ENCODE peak calls at places on chromosome 3, in nine cellular contexts. One of them, this sample, is unnamed.

GRCh38 chr3:11581237-11582122 is 62.2 kb downstream of the VGLL4 start:
- DNase-seq in HepG2: no peak
- DNase-seq in sigmoid colon: no peak
- DNase-seq in stomach: no peak
- DNase-seq in suprapubic skin: no peak
- DNase-seq in spleen: no peak
- DNase-seq in HCT116: no peak
- DNase-seq in SK-N-SH: no peak
- DNase-seq in H1: no peak
- DNase-seq in this sample: no peak

GRCh38 chr3:108125151-108125540 is 34.3 kb upstream of the CD47 start:
- DNase-seq in HCT116: no peak
- DNase-seq in spleen: no peak
- DNase-seq in H1: no peak
- DNase-seq in SK-N-SH: no peak
- DNase-seq in HepG2: no peak
- DNase-seq in stomach: no peak
- DNase-seq in sigmoid colon: no peak
- DNase-seq in suprapubic skin: no peak
- DNase-seq in this sample: no peak

GRCh38 chr3:77059354-77059753 is 19.5 kb downstream of the ROBO2 start:
- DNase-seq in SK-N-SH: no peak
- DNase-seq in HepG2: no peak
- DNase-seq in spleen: no peak
- DNase-seq in H1: no peak
- DNase-seq in HCT116: no peak
- DNase-seq in sigmoid colon: no peak
- DNase-seq in stomach: no peak
- DNase-seq in suprapubic skin: no peak
- DNase-seq in this sample: no peak

GRCh38 chr3:188446014-188446413 is 292.1 kb downstream of the LPP start:
- DNase-seq in spleen: no peak
- DNase-seq in sigmoid colon: no peak
- DNase-seq in SK-N-SH: no peak
- DNase-seq in HCT116: no peak
- DNase-seq in suprapubic skin: no peak
- DNase-seq in HepG2: no peak
- DNase-seq in H1: no peak
- DNase-seq in stomach: no peak
- DNase-seq in this sample: no peak

GRCh38 chr3:13850161-13850945 is 29.5 kb downstream of the WNT7A start:
- DNase-seq in HepG2: peak; percentile 11
- DNase-seq in suprapubic skin: no peak
- DNase-seq in sigmoid colon: no peak
- DNase-seq in spleen: peak; percentile 68
- DNase-seq in stomach: no peak
- DNase-seq in HCT116: peak; percentile 77
- DNase-seq in SK-N-SH: no peak
- DNase-seq in H1: no peak
- DNase-seq in this sample: peak; percentile 88

GRCh38 chr3:123586131-123586530 is 1.3 kb upstream of the HACD2 start:
- DNase-seq in H1: peak; percentile 62
- DNase-seq in HepG2: peak; percentile 72
- DNase-seq in HCT116: peak; percentile 67
- DNase-seq in spleen: peak; percentile 76
- DNase-seq in sigmoid colon: no peak
- DNase-seq in suprapubic skin: no peak
- DNase-seq in SK-N-SH: peak; percentile 42
- DNase-seq in stomach: peak; percentile 40
- DNase-seq in this sample: peak; percentile 49

GRCh38 chr3:174937488-174937887 is 78.4 kb downstream of the NAALADL2 start:
- DNase-seq in SK-N-SH: no peak
- DNase-seq in sigmoid colon: no peak
- DNase-seq in spleen: no peak
- DNase-seq in HCT116: no peak
- DNase-seq in suprapubic skin: no peak
- DNase-seq in H1: no peak
- DNase-seq in stomach: no peak
- DNase-seq in HepG2: no peak
- DNase-seq in this sample: no peak

GRCh38 chr3:107956991-107957467 is 133.8 kb downstream of the CD47 start:
- DNase-seq in spleen: no peak
- DNase-seq in suprapubic skin: peak; percentile 85
- DNase-seq in H1: no peak
- DNase-seq in stomach: peak; percentile 66
- DNase-seq in HCT116: no peak
- DNase-seq in SK-N-SH: peak; percentile 25
- DNase-seq in HepG2: no peak
- DNase-seq in sigmoid colon: peak; percentile 96
- DNase-seq in this sample: peak; percentile 56

GRCh38 chr3:98581474-98581873 is 11.9 kb downstream of the CPOX start:
- DNase-seq in HepG2: no peak
- DNase-seq in spleen: no peak
- DNase-seq in HCT116: no peak
- DNase-seq in suprapubic skin: no peak
- DNase-seq in H1: no peak
- DNase-seq in SK-N-SH: no peak
- DNase-seq in sigmoid colon: no peak
- DNase-seq in stomach: no peak
- DNase-seq in this sample: no peak

GRCh38 chr3:39154323-39155021 is 1.1 kb upstream of the CSRNP1 start:
- DNase-seq in H1: peak; percentile 84
- DNase-seq in sigmoid colon: peak; percentile 79
- DNase-seq in suprapubic skin: peak; percentile 71
- DNase-seq in stomach: no peak
- DNase-seq in SK-N-SH: no peak
- DNase-seq in HCT116: peak; percentile 74
- DNase-seq in HepG2: peak; percentile 60
- DNase-seq in spleen: peak; percentile 88
- DNase-seq in this sample: no peak

GRCh38 chr3:115512565-115513410 is 110.5 kb upstream of the GAP43 start:
- DNase-seq in spleen: no peak
- DNase-seq in stomach: no peak
- DNase-seq in suprapubic skin: no peak
- DNase-seq in SK-N-SH: peak; percentile 62
- DNase-seq in HCT116: no peak
- DNase-seq in sigmoid colon: no peak
- DNase-seq in H1: peak; percentile 80
- DNase-seq in HepG2: no peak
- DNase-seq in this sample: peak; percentile 29

GRCh38 chr3:10933470-10933957 is 59.0 kb upstream of the SLC6A1 start:
- DNase-seq in sigmoid colon: peak; percentile 38
- DNase-seq in stomach: no peak
- DNase-seq in suprapubic skin: no peak
- DNase-seq in HCT116: no peak
- DNase-seq in SK-N-SH: no peak
- DNase-seq in HepG2: no peak
- DNase-seq in spleen: peak; percentile 61
- DNase-seq in H1: no peak
- DNase-seq in this sample: no peak

GRCh38 chr3:8903191-8903590 is 60.1 kb downstream of the RAD18 start:
- DNase-seq in sigmoid colon: no peak
- DNase-seq in suprapubic skin: no peak
- DNase-seq in HCT116: no peak
- DNase-seq in HepG2: no peak
- DNase-seq in stomach: no peak
- DNase-seq in H1: no peak
- DNase-seq in spleen: no peak
- DNase-seq in SK-N-SH: no peak
- DNase-seq in this sample: no peak

GRCh38 chr3:129016725-129017530 is 15.8 kb downstream of the EFCC1 start:
- DNase-seq in suprapubic skin: no peak
- DNase-seq in spleen: peak; percentile 91
- DNase-seq in HepG2: no peak
- DNase-seq in SK-N-SH: no peak
- DNase-seq in sigmoid colon: no peak
- DNase-seq in stomach: no peak
- DNase-seq in H1: no peak
- DNase-seq in HCT116: no peak
- DNase-seq in this sample: no peak

GRCh38 chr3:196990654-196991053 is 22.0 kb upstream of the PIGZ start:
- DNase-seq in sigmoid colon: peak; percentile 48
- DNase-seq in H1: no peak
- DNase-seq in spleen: peak; percentile 20
- DNase-seq in HCT116: no peak
- DNase-seq in stomach: no peak
- DNase-seq in HepG2: peak; percentile 43
- DNase-seq in SK-N-SH: no peak
- DNase-seq in suprapubic skin: peak; percentile 73
- DNase-seq in this sample: no peak

GRCh38 chr3:126539558-126540250 is 15.7 kb downstream of the CHST13 start:
- DNase-seq in SK-N-SH: no peak
- DNase-seq in H1: no peak
- DNase-seq in HepG2: no peak
- DNase-seq in stomach: no peak
- DNase-seq in spleen: peak; percentile 69
- DNase-seq in suprapubic skin: no peak
- DNase-seq in sigmoid colon: peak; percentile 50
- DNase-seq in HCT116: no peak
- DNase-seq in this sample: peak; percentile 18

DNA sequence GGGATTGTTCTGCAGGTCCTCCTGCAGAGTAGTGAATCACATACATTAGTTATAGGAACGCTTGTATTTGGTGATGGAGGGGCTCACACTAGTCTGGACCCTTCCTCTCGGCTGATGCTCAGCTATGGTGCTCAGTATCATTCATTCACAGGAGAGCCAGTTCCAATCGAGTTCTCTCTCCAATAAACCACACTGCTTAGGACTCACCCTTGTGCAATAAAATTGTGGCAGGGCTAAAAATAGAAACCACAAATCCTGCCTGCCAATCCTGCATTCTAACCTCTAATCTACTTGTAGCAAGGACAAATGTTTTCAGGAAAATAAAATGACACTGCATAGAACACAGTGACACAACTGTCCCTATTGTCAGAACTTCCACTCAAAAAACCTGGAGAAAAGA is 138.4 kb upstream of the TBL1XR1 start:
- DNase-seq in HepG2: no peak
- DNase-seq in sigmoid colon: no peak
- DNase-seq in stomach: no peak
- DNase-seq in SK-N-SH: no peak
- DNase-seq in suprapubic skin: no peak
- DNase-seq in spleen: no peak
- DNase-seq in HCT116: no peak
- DNase-seq in H1: no peak
- DNase-seq in this sample: no peak
- TF ChIP-seq POLR2AphosphoS5 in HepG2: no peak
- TF ChIP-seq POLR2AphosphoS5 in sigmoid colon: no peak
- TF ChIP-seq POLR2AphosphoS5 in stomach: no peak
- TF ChIP-seq POLR2AphosphoS5 in SK-N-SH: no peak
- TF ChIP-seq POLR2AphosphoS5 in suprapubic skin: no peak
- TF ChIP-seq POLR2AphosphoS5 in spleen: no peak
- TF ChIP-seq POLR2AphosphoS5 in HCT116: no peak
- TF ChIP-seq POLR2AphosphoS5 in H1: no peak
- TF ChIP-seq POLR2AphosphoS5 in this sample: no peak

DNA sequence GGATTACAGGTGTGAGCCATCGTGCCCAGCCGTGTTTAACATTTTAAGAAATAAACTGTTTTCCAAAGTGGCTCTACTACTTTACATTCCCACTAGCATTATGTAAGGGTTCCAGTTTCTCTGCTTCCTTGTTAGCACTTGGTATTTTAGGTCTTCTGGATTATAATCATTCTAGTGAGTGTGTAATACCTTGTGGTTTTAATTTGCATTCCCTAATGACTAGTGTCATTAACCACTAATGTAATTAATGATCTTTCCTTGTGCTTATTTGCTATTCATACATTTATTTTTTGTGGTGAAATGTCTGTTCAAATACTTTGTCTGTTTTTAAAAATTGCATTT is 30.7 kb downstream of the ARIH2 start:
- DNase-seq in sigmoid colon: no peak
- DNase-seq in SK-N-SH: no peak
- DNase-seq in spleen: no peak
- DNase-seq in H1: no peak
- DNase-seq in stomach: no peak
- DNase-seq in HepG2: no peak
- DNase-seq in HCT116: no peak
- DNase-seq in suprapubic skin: no peak
- DNase-seq in this sample: no peak
- H3K27ac ChIP-seq in sigmoid colon: peak overlapping the region; percentile 28
- H3K27ac ChIP-seq in SK-N-SH: peak overlapping the region; percentile 6
- H3K27ac ChIP-seq in spleen: no peak overlapping the region
- H3K27ac ChIP-seq in H1: no peak overlapping the region
- H3K27ac ChIP-seq in stomach: peak overlapping the region; percentile 68
- H3K27ac ChIP-seq in HepG2: no peak overlapping the region
- H3K27ac ChIP-seq in HCT116: no peak overlapping the region
- H3K27ac ChIP-seq in suprapubic skin: no peak overlapping the region
- H3K27ac ChIP-seq in this sample: peak overlapping the region; percentile 51

GRCh38 chr3:72205297-72205696 is 420.3 kb upstream of the PROK2 start:
- DNase-seq in HepG2: no peak
- DNase-seq in suprapubic skin: no peak
- DNase-seq in HCT116: no peak
- DNase-seq in stomach: no peak
- DNase-seq in H1: no peak
- DNase-seq in SK-N-SH: no peak
- DNase-seq in spleen: no peak
- DNase-seq in sigmoid colon: no peak
- DNase-seq in this sample: no peak
- TF ChIP-seq CTCF in HepG2: no peak
- TF ChIP-seq CTCF in suprapubic skin: no peak
- TF ChIP-seq CTCF in HCT116: no peak
- TF ChIP-seq CTCF in stomach: no peak
- TF ChIP-seq CTCF in H1: no peak
- TF ChIP-seq CTCF in SK-N-SH: no peak
- TF ChIP-seq CTCF in spleen: no peak
- TF ChIP-seq CTCF in sigmoid colon: no peak
- TF ChIP-seq CTCF in this sample: no peak

GRCh38 chr3:40978442-40978841 is 220.9 kb upstream of the CTNNB1 start:
- DNase-seq in sigmoid colon: no peak
- DNase-seq in HCT116: no peak
- DNase-seq in spleen: no peak
- DNase-seq in stomach: no peak
- DNase-seq in suprapubic skin: no peak
- DNase-seq in HepG2: no peak
- DNase-seq in H1: no peak
- DNase-seq in SK-N-SH: no peak
- DNase-seq in this sample: no peak

GRCh38 chr3:40972350-40972749 is 227.0 kb upstream of the CTNNB1 start:
- DNase-seq in H1: no peak
- DNase-seq in HepG2: no peak
- DNase-seq in suprapubic skin: no peak
- DNase-seq in HCT116: no peak
- DNase-seq in sigmoid colon: no peak
- DNase-seq in SK-N-SH: no peak
- DNase-seq in spleen: no peak
- DNase-seq in stomach: no peak
- DNase-seq in this sample: no peak

GRCh38 chr3:40976241-40976640 is 223.1 kb upstream of the CTNNB1 start:
- DNase-seq in spleen: no peak
- DNase-seq in sigmoid colon: no peak
- DNase-seq in HCT116: no peak
- DNase-seq in HepG2: no peak
- DNase-seq in H1: no peak
- DNase-seq in suprapubic skin: no peak
- DNase-seq in stomach: no peak
- DNase-seq in SK-N-SH: no peak
- DNase-seq in this sample: no peak

GRCh38 chr3:40973141-40973540 is 226.2 kb upstream of the CTNNB1 start:
- DNase-seq in suprapubic skin: no peak
- DNase-seq in spleen: no peak
- DNase-seq in sigmoid colon: no peak
- DNase-seq in H1: no peak
- DNase-seq in SK-N-SH: no peak
- DNase-seq in HCT116: no peak
- DNase-seq in HepG2: no peak
- DNase-seq in stomach: no peak
- DNase-seq in this sample: no peak

GRCh38 chr3:40975711-40976121 is 223.6 kb upstream of the CTNNB1 start:
- DNase-seq in H1: no peak
- DNase-seq in SK-N-SH: no peak
- DNase-seq in HCT116: no peak
- DNase-seq in sigmoid colon: no peak
- DNase-seq in HepG2: no peak
- DNase-seq in stomach: no peak
- DNase-seq in spleen: no peak
- DNase-seq in suprapubic skin: no peak
- DNase-seq in this sample: no peak
- TF ChIP-seq POLR2AphosphoS5 in H1: no peak
- TF ChIP-seq POLR2AphosphoS5 in SK-N-SH: no peak
- TF ChIP-seq POLR2AphosphoS5 in HCT116: no peak
- TF ChIP-seq POLR2AphosphoS5 in sigmoid colon: no peak
- TF ChIP-seq POLR2AphosphoS5 in HepG2: no peak
- TF ChIP-seq POLR2AphosphoS5 in stomach: no peak
- TF ChIP-seq POLR2AphosphoS5 in spleen: no peak
- TF ChIP-seq POLR2AphosphoS5 in suprapubic skin: no peak
- TF ChIP-seq POLR2AphosphoS5 in this sample: peak; percentile 5

This sample was measured in upper lobe of left lung.